ENCODE peak calls at places on chromosomes 5 and 9, in eight cellular contexts. D, S, J, C, Y, A, B and L are unnamed samples.

GRCh38 chr5:57676228-57677098 is 193.9 kb upstream of the ACTBL2 start:
- DNase-seq in J (no peak), B (no peak), D (no peak), S (peak), A (no peak), C (no peak), Y (no peak), L (no peak)

GRCh38 chr5:54390015-54390414 is 65.5 kb upstream of the HSPB3 start:
- DNase-seq in A (no peak), C (no peak), J (peak), B (no peak), S (peak), Y (no peak), D (no peak), L (no peak)

GRCh38 chr5:77852514-77853352 is 76.6 kb upstream of the TBCA start:
- DNase-seq in Y (peak), D (peak), S (peak), J (no peak), B (no peak), A (no peak), C (peak), L (peak)

GRCh38 chr9:12922209-12922914 is 147.5 kb downstream of the LURAP1L start:
- DNase-seq in S (no peak), D (no peak), B (no peak), C (no peak), Y (no peak), A (no peak), J (no peak), L (no peak)

GRCh38 chr9:129595323-129595741 is 25.6 kb downstream of the C9orf50 start:
- DNase-seq in B (no peak), J (no peak), C (no peak), S (no peak), Y (no peak), A (no peak), D (no peak), L (no peak)

GRCh38 chr5:43553381-43553780 is 3.5 kb downstream of the PAIP1 start:
- DNase-seq in S (no peak), C (no peak), D (no peak), B (no peak), Y (no peak), J (no peak), A (no peak), L (no peak)

GRCh38 chr9:124929464-124929863 is 11.4 kb downstream of the GOLGA1 start:
- DNase-seq in D (no peak), S (no peak), J (no peak), Y (no peak), C (no peak), A (no peak), B (no peak), L (no peak)

GRCh38 chr5:135810188-135810943 is 24.1 kb upstream of the SLC25A48 start:
- DNase-seq in A (no peak), S (no peak), J (no peak), Y (no peak), C (no peak), B (no peak), D (peak), L (peak)

GRCh38 chr5:53882637-53883036 is 322.2 kb downstream of the NDUFS4 start:
- DNase-seq in A (no peak), D (peak), B (no peak), C (no peak), S (no peak), Y (no peak), J (no peak), L (no peak)

GRCh38 chr5:83076742-83077661 is at the start of the genes TMEM167A and XRCC4:
- DNase-seq in B (peak), J (peak), D (peak), A (peak), Y (peak), S (peak), C (peak), L (peak)

GRCh38 chr5:32710859-32711692 is at the start of gene NPR3:
- DNase-seq in Y (no peak), J (no peak), C (no peak), S (peak), B (no peak), A (no peak), D (no peak), L (peak)

GRCh38 chr9:83327323-83327722 is 210.9 kb downstream of the FRMD3 start:
- DNase-seq in B (no peak), C (no peak), A (no peak), S (peak), D (peak), Y (no peak), J (no peak), L (no peak)

GRCh38 chr9:124315856-124316255 is 58.1 kb downstream of the NEK6 start:
- DNase-seq in S (no peak), Y (no peak), D (no peak), B (no peak), C (no peak), A (no peak), J (no peak), L (no peak)

GRCh38 chr5:56819027-56819881 is 3.9 kb downstream of the MAP3K1 start:
- DNase-seq in C (no peak), S (no peak), Y (no peak), D (no peak), A (no peak), B (no peak), J (no peak), L (no peak)

GRCh38 chr9:70747335-70747734 is 332.9 kb upstream of the KLF9 start:
- DNase-seq in D (no peak), J (no peak), B (no peak), Y (no peak), A (no peak), S (no peak), C (no peak), L (no peak)

GRCh38 chr5:164356790-164357189 is 851.4 kb downstream of the MAT2B start:
- DNase-seq in Y (no peak), B (no peak), A (no peak), D (no peak), S (no peak), C (no peak), J (no peak), L (no peak)

GRCh38 chr5:75331095-75332090 is 5.6 kb upstream of the HMGCR start:
- DNase-seq in C (no peak), D (no peak), Y (no peak), A (no peak), S (no peak), J (no peak), B (no peak), L (no peak)

GRCh38 chr5:14714706-14715105 is 50.2 kb downstream of the OTULIN start:
- DNase-seq in A (no peak), S (no peak), C (no peak), J (no peak), D (no peak), B (no peak), Y (no peak), L (no peak)

GRCh38 chr9:118028225-118028624 is 324.0 kb downstream of the TLR4 start:
- DNase-seq in D (no peak), C (no peak), J (no peak), S (no peak), B (no peak), Y (no peak), A (no peak), L (no peak)

GRCh38 chr9:75063556-75064305 is 24.2 kb downstream of the NMRK1 start:
- DNase-seq in B (no peak), A (no peak), C (no peak), S (no peak), Y (no peak), D (no peak), J (no peak), L (no peak)

GRCh38 chr9:34558911-34559615 is 30.5 kb downstream of the CNTFR start:
- DNase-seq in C (peak), A (no peak), Y (no peak), B (no peak), D (no peak), J (no peak), S (no peak), L (no peak)
- H3K27ac ChIP-seq in C (peak), A (peak), Y (no peak), B (no peak), D (peak), J (no peak), S (no peak), L (no peak)

DNA sequence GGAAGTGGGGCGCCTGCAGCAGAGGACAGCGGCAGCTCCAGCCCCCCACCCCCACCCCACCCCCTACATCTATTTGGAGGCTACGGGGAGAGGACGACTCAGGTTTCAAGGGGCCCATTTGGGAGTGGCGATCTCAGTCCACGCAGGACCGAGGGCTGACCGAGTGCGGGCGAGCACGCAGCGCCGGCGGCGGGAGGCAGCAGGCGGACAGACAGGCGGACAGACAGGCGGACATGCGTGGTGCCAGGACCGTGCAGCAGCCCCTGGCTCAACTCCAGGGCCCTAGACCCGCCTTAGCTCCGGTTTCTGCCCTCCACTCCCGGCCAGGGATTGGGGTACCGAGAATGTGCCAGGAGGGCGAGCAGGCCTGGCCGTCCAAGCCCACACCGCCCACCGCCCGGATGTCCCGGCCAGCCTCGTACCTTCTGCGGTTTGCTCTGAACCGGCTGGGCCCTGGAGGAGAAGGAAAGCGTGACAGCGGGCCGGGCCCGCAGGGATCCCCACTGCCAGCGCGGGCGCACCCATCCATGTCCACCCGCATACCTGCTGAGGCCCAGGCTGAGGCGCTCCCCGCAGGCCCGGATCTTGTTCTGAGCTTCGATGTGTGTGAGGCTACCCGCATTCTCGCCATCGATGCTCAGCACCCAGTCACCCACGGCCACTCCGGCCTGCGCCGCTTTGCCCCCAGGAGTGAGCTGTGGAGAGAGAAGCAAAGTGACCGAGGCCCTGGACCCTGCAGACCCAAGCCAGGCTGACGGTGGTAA is 5.2 kb downstream of the PDLIM7 start:
- DNase-seq in D (no peak), A (no peak), B (no peak), C (no peak), J (no peak), S (no peak), Y (no peak), L (no peak)
- H3K27ac ChIP-seq in D (no peak), A (peak), B (no peak), C (no peak), J (peak), S (no peak), Y (no peak), L (peak)

GRCh38 chr5:179860301-179860700 is 1.7 kb upstream of the MRNIP start:
- DNase-seq in S (no peak), C (no peak), J (no peak), A (no peak), Y (no peak), B (no peak), D (no peak), L (peak)
- H3K27ac ChIP-seq in S (no peak), C (no peak), J (no peak), A (no peak), Y (no peak), B (no peak), D (no peak), L (no peak)

GRCh38 chr5:138000102-138000723 is 32.7 kb downstream of the FAM13B start:
- DNase-seq in J (peak), B (no peak), A (no peak), S (no peak), D (no peak), C (no peak), Y (no peak), L (no peak)
- H3K27ac ChIP-seq in J (peak), B (no peak), A (no peak), S (no peak), D (no peak), C (no peak), Y (no peak), L (peak)

GRCh38 chr5:139131062-139131856 is 66.9 kb downstream of the SIL1 start:
- DNase-seq in C (no peak), Y (no peak), A (no peak), J (no peak), S (no peak), B (no peak), D (peak), L (peak)

GRCh38 chr5:139133237-139133636 is 64.9 kb downstream of the SIL1 start:
- DNase-seq in B (no peak), D (no peak), S (no peak), Y (no peak), J (no peak), C (no peak), A (no peak), L (no peak)

GRCh38 chr5:139131881-139132480 is 66.2 kb downstream of the SIL1 start:
- DNase-seq in J (no peak), A (no peak), B (no peak), C (no peak), Y (no peak), S (no peak), D (no peak), L (no peak)

GRCh38 chr5:139130217-139130616 is 68.0 kb downstream of the SIL1 start:
- DNase-seq in J (no peak), C (no peak), A (no peak), D (no peak), B (no peak), S (no peak), Y (no peak), L (no peak)

DNA sequence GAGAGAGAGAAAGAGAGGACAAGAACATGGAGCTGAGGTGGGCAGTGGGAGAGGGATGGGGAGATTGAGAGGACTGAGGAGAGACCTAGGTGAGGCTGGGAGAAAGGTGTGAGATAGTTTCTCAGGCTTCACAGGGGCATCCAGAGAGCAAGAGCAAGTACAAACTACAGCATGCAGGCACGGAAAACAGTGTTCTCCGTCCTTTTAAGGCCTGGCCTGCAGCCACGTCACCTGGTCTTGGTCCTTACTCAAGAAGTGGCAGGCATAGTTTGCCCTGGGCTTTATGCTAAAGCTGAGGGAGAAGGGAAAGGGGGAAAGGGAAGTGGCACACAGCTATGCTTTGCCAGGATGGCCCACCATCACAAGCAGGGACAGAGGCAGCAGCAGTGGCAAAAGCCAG is 65.7 kb downstream of the SIL1 start:
- DNase-seq in A (no peak), C (no peak), B (no peak), J (no peak), S (no peak), Y (no peak), D (no peak), L (peak)
- H3K27ac ChIP-seq in A (peak), C (peak), B (no peak), J (no peak), S (no peak), Y (no peak), D (no peak), L (peak)

GRCh38 chr5:63211413-63212132 is 633.0 kb downstream of the LRRC70 start:
- DNase-seq in C (no peak), A (no peak), Y (no peak), D (no peak), J (no peak), S (no peak), B (no peak), L (no peak)

GRCh38 chr5:63217422-63217821 is 638.8 kb downstream of the LRRC70 start:
- DNase-seq in Y (no peak), A (no peak), C (no peak), D (no peak), S (no peak), B (no peak), J (no peak), L (no peak)

GRCh38 chr5:63213256-63213655 is 634.6 kb downstream of the LRRC70 start:
- DNase-seq in S (no peak), A (no peak), J (no peak), Y (no peak), D (no peak), B (no peak), C (no peak), L (no peak)
- H3K27ac ChIP-seq in S (no peak), A (no peak), J (no peak), Y (no peak), D (no peak), B (no peak), C (no peak), L (no peak)

GRCh38 chr5:38554860-38555259 is 1.6 kb downstream of the LIFR start:
- DNase-seq in C (no peak), Y (no peak), S (no peak), D (no peak), J (no peak), B (no peak), A (no peak), L (no peak)
- H3K27ac ChIP-seq in C (peak), Y (no peak), S (no peak), D (no peak), J (no peak), B (peak), A (peak), L (peak)

DNA sequence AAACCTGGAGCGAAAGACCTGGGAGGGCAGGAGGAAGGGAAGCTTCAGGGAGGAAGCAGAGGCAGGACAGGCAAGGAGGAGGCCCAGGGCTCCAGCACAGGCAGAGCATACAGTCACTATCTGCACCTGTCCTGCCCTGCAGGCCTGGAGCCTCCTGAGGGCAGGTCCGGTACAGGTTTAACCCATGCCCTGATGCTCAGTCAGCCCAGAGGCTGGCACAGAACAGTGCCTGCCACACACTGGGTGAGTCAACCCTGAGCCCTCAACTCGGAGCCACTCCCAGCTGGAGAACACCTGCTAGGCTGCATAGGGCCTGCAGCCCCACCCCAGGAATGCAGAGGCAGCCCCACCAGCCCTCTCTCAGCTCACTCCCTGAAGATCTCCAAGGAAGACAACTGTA is 161.5 kb upstream of the PHYKPL start:
- DNase-seq in C (no peak), Y (no peak), D (no peak), S (no peak), A (no peak), J (no peak), B (peak), L (peak)
- H3K27ac ChIP-seq in C (no peak), Y (no peak), D (no peak), S (no peak), A (no peak), J (no peak), B (no peak), L (no peak)

GRCh38 chr5:151570058-151570457 is 21.1 kb downstream of the FAT2 start:
- DNase-seq in S (no peak), J (peak), B (no peak), C (no peak), D (no peak), A (no peak), Y (no peak), L (no peak)
- H3K27ac ChIP-seq in S (no peak), J (no peak), B (no peak), C (no peak), D (no peak), A (peak), Y (no peak), L (no peak)